ENCODE peak calls at places on chromosomes 11 and 22, in six cellular contexts. Q is Panc1; P is caudate nucleus; K is CD4-positive, alpha-beta T cell; D is mammary epithelial cell; W is cardiac muscle cell. I is an unnamed sample.

GRCh38 chr11:93906486-93906885 is 56.1 kb upstream of the VSTM5 start:
- DNase-seq in Q (no peak), P (no peak), K (no peak), D (no peak), W (no peak), I (no peak)

GRCh38 chr11:16759857-16760256 is 21.4 kb downstream of the C11orf58 start:
- DNase-seq in K (no peak), Q (no peak), P (no peak), W (no peak), D (no peak), I (no peak)

GRCh38 chr11:93504110-93505095 is 38.8 kb downstream of the SMCO4 start:
- DNase-seq in K (no peak), P (no peak), Q (no peak), W (no peak), D (no peak), I (no peak)

GRCh38 chr22:43884600-43885318 is 7.1 kb downstream of the PNPLA5 start:
- DNase-seq in P (no peak), K (peak; percentile 54), Q (peak; percentile 20), W (peak; percentile 68), D (peak; percentile 23), I (no peak)

GRCh38 chr22:46007848-46008261 is 30.9 kb upstream of the WNT7B start:
- DNase-seq in W (no peak), K (no peak), D (peak; percentile 83), P (peak; percentile 81), Q (no peak), I (peak; percentile 45)

GRCh38 chr11:127070808-127071207 is 70.2 kb upstream of the KIRREL3 start:
- DNase-seq in Q (no peak), W (no peak), D (no peak), K (no peak), P (no peak), I (no peak)

GRCh38 chr11:8604078-8604723 is 10.2 kb upstream of the STK33 start:
- DNase-seq in P (no peak), W (peak; percentile 64), Q (peak; percentile 99), K (no peak), D (peak; percentile 100), I (peak; percentile 100)

GRCh38 chr22:18980829-18981228 is 44.7 kb upstream of the PRODH start:
- DNase-seq in K (no peak), W (no peak), P (no peak), Q (no peak), D (no peak), I (no peak)

GRCh38 chr11:134022748-134023147 is 46.1 kb upstream of the JAM3 start:
- DNase-seq in P (no peak), Q (no peak), W (no peak), D (no peak), K (no peak), I (no peak)

GRCh38 chr22:31586137-31586920 is 75.7 kb downstream of the PISD start:
- DNase-seq in W (no peak), P (no peak), D (no peak), K (no peak), Q (no peak), I (no peak)

GRCh38 chr11:28089378-28089777 is 18.6 kb downstream of the KIF18A start:
- DNase-seq in D (no peak), Q (no peak), K (no peak), P (no peak), W (no peak), I (no peak)

GRCh38 chr11:8101421-8101820 is 20.4 kb downstream of the TUB start:
- DNase-seq in W (no peak), K (no peak), P (no peak), D (no peak), Q (no peak), I (no peak)

GRCh38 chr11:44467931-44468330 is 97.5 kb upstream of the CD82 start:
- DNase-seq in W (no peak), D (no peak), Q (no peak), K (no peak), P (no peak), I (no peak)

GRCh38 chr11:75440960-75441803 is 8.2 kb upstream of the KLHL35 start:
- DNase-seq in W (no peak), Q (no peak), P (no peak), D (no peak), K (no peak), I (no peak)

GRCh38 chr22:31491218-31491962 is 1.7 kb upstream of the EIF4ENIF1 start:
- DNase-seq in K (no peak), W (no peak), P (no peak), Q (no peak), D (no peak), I (no peak)

GRCh38 chr11:111707039-111707690 is 59.0 kb downstream of the PPP2R1B start:
- DNase-seq in Q (no peak), K (no peak), P (no peak), D (no peak), W (no peak), I (peak; percentile 31)

GRCh38 chr11:113106507-113106906 is 145.3 kb downstream of the NCAM1 start:
- DNase-seq in D (peak; percentile 32), P (no peak), Q (no peak), K (no peak), W (no peak), I (no peak)

DNA sequence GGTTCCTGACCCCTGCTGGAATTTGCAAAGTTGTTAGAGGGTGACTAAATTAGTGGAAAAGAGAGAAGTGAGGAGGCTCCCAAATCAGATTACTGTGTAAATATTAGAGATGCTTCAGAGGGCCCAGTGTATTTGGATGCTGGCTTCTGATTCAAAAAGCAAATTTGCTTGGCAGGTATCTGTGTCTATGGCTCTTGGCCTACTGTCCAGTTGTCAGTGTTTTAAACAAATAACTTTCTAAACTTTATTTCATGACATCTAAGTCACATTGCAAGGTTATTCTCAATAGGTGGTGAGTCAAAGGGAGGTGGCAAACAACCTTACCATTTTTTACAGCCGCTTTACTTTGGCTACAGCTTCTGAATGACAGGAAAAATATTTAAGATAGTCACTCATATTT is 720.1 kb downstream of the KCNA4 start:
- DNase-seq in D (no peak), Q (no peak), W (no peak), P (no peak), K (no peak), I (no peak)
- H3K27ac ChIP-seq in D (no peak overlapping the region), Q (no peak overlapping the region), W (no peak overlapping the region), P (no peak overlapping the region), K (no peak overlapping the region), I (no peak overlapping the region)

GRCh38 chr11:9717040-9717357 is 53.1 kb downstream of the SWAP70 start:
- DNase-seq in K (no peak), W (no peak), D (no peak), Q (no peak), P (no peak), I (no peak)

GRCh38 chr11:9716275-9717039 is 52.6 kb downstream of the SWAP70 start:
- DNase-seq in K (no peak), Q (no peak), W (no peak), D (no peak), P (no peak), I (no peak)

GRCh38 chr11:9714540-9714939 is 50.7 kb downstream of the SWAP70 start:
- DNase-seq in W (no peak), P (no peak), K (no peak), Q (no peak), D (peak; percentile 33), I (no peak)

GRCh38 chr11:9719949-9720646 is 56.2 kb downstream of the SWAP70 start:
- DNase-seq in W (no peak), D (no peak), Q (no peak), K (no peak), P (no peak), I (no peak)

GRCh38 chr11:9717719-9718118 is 53.8 kb downstream of the SWAP70 start:
- DNase-seq in P (no peak), D (no peak), K (no peak), Q (no peak), W (no peak), I (no peak)
- H3K27ac ChIP-seq in P (no peak overlapping the region), D (no peak overlapping the region), K (no peak overlapping the region), Q (no peak overlapping the region), W (peak overlapping the region; percentile 20), I (no peak overlapping the region)

DNA sequence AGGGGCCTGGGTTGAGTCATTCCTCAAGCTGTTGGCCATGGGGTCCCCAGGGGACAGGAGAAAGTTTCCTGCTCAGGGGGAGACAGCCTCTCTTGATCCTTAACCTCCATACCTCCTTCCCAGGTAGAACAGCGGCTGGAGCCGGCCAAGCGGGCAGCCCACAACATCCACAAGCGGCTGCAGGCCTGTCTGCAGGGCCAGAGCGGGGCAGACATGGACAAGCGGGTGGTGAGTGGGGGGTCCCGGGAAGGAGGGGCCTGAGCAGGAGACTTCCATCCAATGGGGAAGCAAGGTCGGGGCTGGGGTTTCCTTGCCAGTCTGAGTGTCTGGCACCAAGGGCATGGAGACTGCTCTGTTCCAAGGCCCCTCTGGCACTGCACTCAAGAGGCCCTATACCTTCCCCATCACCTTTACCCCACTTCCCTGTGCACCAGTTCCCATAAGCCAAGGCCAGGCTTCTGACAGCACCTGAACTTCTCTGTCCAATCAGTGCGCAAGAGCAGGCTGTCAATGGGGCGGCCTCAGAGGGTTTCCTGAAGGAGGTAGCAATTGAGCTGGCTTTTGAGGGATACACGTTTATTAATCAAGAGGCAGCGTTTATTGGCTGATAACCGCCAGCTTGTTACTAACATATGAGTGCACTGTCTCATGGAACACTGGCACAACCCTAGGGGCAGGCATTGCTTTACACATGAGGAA is 1.9 kb downstream of the SH3BP1 start:
- DNase-seq in Q (no peak), K (no peak), W (no peak), D (no peak), P (no peak), I (no peak)
- H3K27ac ChIP-seq in Q (no peak overlapping the region), K (peak overlapping the region; percentile 77), W (no peak overlapping the region), D (no peak overlapping the region), P (no peak overlapping the region), I (peak overlapping the region; percentile 83)

DNA sequence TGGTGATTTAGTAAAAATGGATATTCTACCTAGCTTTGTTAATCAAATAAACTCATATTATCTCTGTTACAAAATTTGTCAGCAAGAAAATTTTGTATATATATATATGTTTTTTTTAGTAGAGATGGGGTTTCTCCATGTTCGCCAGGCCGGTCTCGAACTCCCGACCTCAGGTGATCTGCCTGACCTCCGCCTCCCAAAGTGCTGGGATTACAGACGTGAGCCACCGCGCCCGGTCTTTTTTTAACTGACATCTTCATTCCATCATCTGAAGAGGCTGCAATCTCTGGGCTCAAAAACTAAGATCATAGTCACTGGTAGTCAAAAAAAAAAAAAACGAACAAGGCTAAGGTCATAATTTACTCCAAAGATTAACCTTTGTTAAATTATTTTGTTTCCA is 5.3 kb upstream of the KLHDC7B start:
- DNase-seq in P (no peak), D (no peak), Q (no peak), K (no peak), W (no peak), I (no peak)
- H3K27ac ChIP-seq in P (no peak overlapping the region), D (peak overlapping the region; percentile 99), Q (no peak overlapping the region), K (peak overlapping the region; percentile 99), W (no peak overlapping the region), I (peak overlapping the region; percentile 98)

GRCh38 chr11:416757-417621 is 2.2 kb upstream of the SIGIRR start:
- DNase-seq in P (no peak), Q (no peak), D (peak; percentile 45), W (peak; percentile 34), K (no peak), I (no peak)

GRCh38 chr11:417652-418342 is 3.0 kb upstream of the SIGIRR start:
- DNase-seq in W (no peak), Q (no peak), K (no peak), D (no peak), P (no peak), I (no peak)

GRCh38 chr11:416051-416756 is 1.4 kb upstream of the SIGIRR start:
- DNase-seq in W (no peak), Q (no peak), K (no peak), P (no peak), D (no peak), I (no peak)

GRCh38 chr11:414333-414857 is 404 bp downstream of the SIGIRR start:
- DNase-seq in K (no peak), D (no peak), P (no peak), W (no peak), Q (no peak), I (no peak)

GRCh38 chr11:415640-416041 is 842 bp upstream of the SIGIRR start:
- DNase-seq in K (no peak), D (no peak), P (no peak), Q (no peak), W (no peak), I (no peak)
- H3K27ac ChIP-seq in K (peak overlapping the region; percentile 75), D (no peak overlapping the region), P (no peak overlapping the region), Q (peak overlapping the region; percentile 68), W (no peak overlapping the region), I (no peak overlapping the region)

I was measured in epithelial cell of prostate.